ENCODE peak calls at places on chromosomes 5 and 9, in five cellular contexts. F is posterior cingulate gyrus; R is G401; G is NCI-H1436; E is CD4-positive, CD25-positive, alpha-beta regulatory T cell. N is an unnamed sample.

GRCh38 chr5:62167651-62168050 is 138.4 kb upstream of the KIF2A start:
- DNase-seq in F (no peak), R (no peak), G (peak; percentile 34), E (no peak), N (no peak)

GRCh38 chr5:172280937-172281336 is 2.6 kb downstream of the UBTD2 start:
- DNase-seq in F (no peak), R (peak; percentile 69), G (no peak), E (no peak), N (no peak)

GRCh38 chr5:53123702-53124101 is 14.1 kb upstream of the MOCS2 start:
- DNase-seq in F (no peak), R (no peak), G (no peak), E (no peak), N (no peak)

GRCh38 chr5:173454764-173455598 is 126.8 kb upstream of the STC2 start:
- DNase-seq in F (no peak), R (no peak), G (no peak), E (no peak), N (no peak)

GRCh38 chr5:67404261-67405100 is 207.9 kb upstream of the CD180 start:
- DNase-seq in F (no peak), R (no peak), G (no peak), E (no peak), N (no peak)

GRCh38 chr9:108444400-108445358 is 411.1 kb downstream of the ACTL7B start:
- DNase-seq in F (no peak), R (no peak), G (no peak), E (no peak), N (no peak)

GRCh38 chr9:112699230-112699629 is 18.7 kb downstream of the INIP start:
- DNase-seq in F (no peak), R (no peak), G (no peak), E (no peak), N (no peak)

GRCh38 chr5:121731377-121731776 is 120.3 kb upstream of the FTMT start:
- DNase-seq in F (no peak), R (no peak), G (no peak), E (no peak), N (no peak)

GRCh38 chr5:172618574-172619365 is 22.3 kb upstream of the NEURL1B start:
- DNase-seq in F (no peak), R (no peak), G (no peak), E (no peak), N (no peak)

GRCh38 chr9:482736-483135 is 268.1 kb downstream of the DOCK8 start:
- DNase-seq in F (no peak), R (no peak), G (no peak), E (no peak), N (no peak)

GRCh38 chr5:71828641-71829040 is 109.6 kb downstream of the CARTPT start:
- DNase-seq in F (no peak), R (no peak), G (no peak), E (no peak), N (no peak)

GRCh38 chr5:58085800-58086199 is 374.1 kb downstream of the PLK2 start:
- DNase-seq in F (no peak), R (no peak), G (no peak), E (no peak), N (no peak)

GRCh38 chr9:17775646-17776045 is 196.8 kb downstream of the SH3GL2 start:
- DNase-seq in F (no peak), R (peak; percentile 87), G (no peak), E (no peak), N (no peak)

GRCh38 chr9:1969160-1969559 is 46.0 kb upstream of the SMARCA2 start:
- DNase-seq in F (no peak), R (no peak), G (no peak), E (no peak), N (no peak)

GRCh38 chr9:17859987-17860386 is 281.1 kb downstream of the SH3GL2 start:
- DNase-seq in F (no peak), R (no peak), G (no peak), E (no peak), N (no peak)